ENCODE peak calls at places on chromosomes 5 and 9, in eight cellular contexts. H is SJSA1; N is ELR; G is COR-L47; W is fibroblast of lung; V is A549; B is hypothalamus; P is CD8-positive, alpha-beta memory T cell. U is an unnamed sample.

GRCh38 chr5:56340196-56340980 is 107.3 kb upstream of the ANKRD55 start:
- DNase-seq in W (no peak), G (no peak), V (no peak), B (no peak), N (no peak), P (no peak), H (no peak), U (no peak)

GRCh38 chr9:93248373-93248772 is 64.4 kb downstream of the WNK2 start:
- DNase-seq in G (no peak), H (no peak), B (no peak), W (no peak), V (no peak), P (no peak), N (no peak), U (no peak)

GRCh38 chr5:171534009-171534895 is 114.8 kb downstream of the FGF18 start:
- DNase-seq in P (no peak), V (no peak), H (peak), B (no peak), N (peak), W (peak), G (no peak), U (no peak)

GRCh38 chr9:37976714-37977477 is 73.0 kb upstream of the SLC25A51 start:
- DNase-seq in W (peak), V (no peak), N (peak), B (no peak), P (no peak), H (no peak), G (no peak), U (no peak)

GRCh38 chr5:27020965-27021364 is 17.4 kb downstream of the CDH9 start:
- DNase-seq in W (peak), B (no peak), H (no peak), P (no peak), V (no peak), N (peak), G (peak), U (no peak)

GRCh38 chr9:96505316-96505991 is 55.5 kb downstream of the HABP4 start:
- DNase-seq in G (no peak), P (no peak), V (no peak), H (no peak), N (no peak), B (no peak), W (no peak), U (no peak)

GRCh38 chr9:32384002-32384363 is 460 bp upstream of the ACO1 start:
- DNase-seq in G (no peak), H (no peak), W (no peak), V (no peak), B (no peak), N (no peak), P (no peak), U (no peak)

GRCh38 chr9:114608525-114608796 is 2.6 kb upstream of the TMEM268 start:
- DNase-seq in N (no peak), P (no peak), W (no peak), V (no peak), H (no peak), G (no peak), B (no peak), U (no peak)

GRCh38 chr9:116497081-116497480 is 190.0 kb upstream of the TRIM32 start:
- DNase-seq in P (no peak), W (no peak), G (no peak), B (no peak), H (no peak), N (peak), V (no peak), U (no peak)

GRCh38 chr9:82385633-82386032 is 397.1 kb downstream of the SPATA31D1 start:
- DNase-seq in W (no peak), P (no peak), G (no peak), V (no peak), B (no peak), N (no peak), H (no peak), U (no peak)

GRCh38 chr5:69217154-69217731 is 17.4 kb upstream of the CDK7 start:
- DNase-seq in W (no peak), N (no peak), G (no peak), H (no peak), V (peak), B (no peak), P (no peak), U (no peak)

GRCh38 chr5:157680239-157680638 is 8.9 kb downstream of the C5orf52 start:
- DNase-seq in H (peak), N (no peak), G (no peak), V (no peak), B (no peak), W (no peak), P (no peak), U (no peak)

GRCh38 chr9:34592895-34593601 is 3.5 kb upstream of the CNTFR start:
- DNase-seq in H (no peak), V (no peak), G (no peak), B (peak), W (no peak), P (no peak), N (peak), U (no peak)

GRCh38 chr9:110316255-110316921 is 21.3 kb downstream of the TXNDC8 start:
- DNase-seq in B (no peak), N (no peak), P (no peak), W (no peak), G (no peak), V (no peak), H (no peak), U (no peak)

GRCh38 chr5:176784218-176785165 is 25.9 kb upstream of the UNC5A start:
- DNase-seq in G (no peak), H (no peak), W (peak), P (no peak), B (no peak), V (peak), N (peak), U (peak)

GRCh38 chr5:152556779-152557178 is 151.7 kb upstream of the NMUR2 start:
- DNase-seq in W (no peak), V (no peak), N (no peak), B (no peak), G (peak), H (no peak), P (no peak), U (no peak)

GRCh38 chr9:128575469-128575868 is 23.1 kb downstream of the SPTAN1 start:
- DNase-seq in H (no peak), G (no peak), N (no peak), V (no peak), W (peak), P (no peak), B (no peak), U (no peak)

GRCh38 chr9:21964925-21965385 is 29.2 kb downstream of the CDKN2A start:
- DNase-seq in W (peak), B (no peak), N (peak), P (peak), G (no peak), H (no peak), V (no peak), U (no peak)

U was measured in H54.